ENCODE peak calls at places on chromosomes 7 and 10, in six cellular contexts. U is HFF-Myc, Z is AG04449, A is IMR-90, L is tibial nerve, N is mammary epithelial cell. V is an unnamed sample.

GRCh38 chr10:99850767-99851127 is 68.3 kb downstream of the ABCC2 start:
- DNase-seq in U (no peak), Z (no peak), A (no peak), L (no peak), N (no peak), V (no peak)

GRCh38 chr10:77801474-77802238 is 124.9 kb downstream of the DLG5 start:
- DNase-seq in U (no peak), Z (no peak), A (peak), L (no peak), N (peak), V (no peak)

GRCh38 chr7:19060870-19061269 is 56.6 kb downstream of the TWIST1 start:
- DNase-seq in U (peak), Z (no peak), A (peak), L (no peak), N (peak), V (no peak)

GRCh38 chr7:108146070-108146842 is 16.1 kb upstream of the LAMB4 start:
- DNase-seq in U (peak), Z (peak), A (peak), L (peak), N (peak), V (peak)

GRCh38 chr7:127683776-127684681 is 32.0 kb downstream of the SND1 start:
- DNase-seq in U (no peak), Z (peak), A (no peak), L (no peak), N (no peak), V (no peak)

GRCh38 chr7:79050592-79050991 is 402.9 kb downstream of the MAGI2 start:
- DNase-seq in U (no peak), Z (no peak), A (peak), L (no peak), N (peak), V (no peak)

GRCh38 chr7:27762062-27762461 is 22.1 kb downstream of the TAX1BP1 start:
- DNase-seq in U (no peak), Z (no peak), A (no peak), L (no peak), N (no peak), V (no peak)

GRCh38 chr10:77877461-77878344 is 48.9 kb downstream of the DLG5 start:
- DNase-seq in U (no peak), Z (no peak), A (peak), L (no peak), N (peak), V (no peak)

GRCh38 chr7:144594580-144594979 is 191.1 kb upstream of the NOBOX start:
- DNase-seq in U (no peak), Z (no peak), A (no peak), L (no peak), N (no peak), V (no peak)

GRCh38 chr10:112340601-112341000 is 33.3 kb upstream of the ACSL5 start:
- DNase-seq in U (no peak), Z (no peak), A (no peak), L (no peak), N (no peak), V (no peak)

GRCh38 chr7:112989531-112989930 is 97.1 kb downstream of the GPR85 start:
- DNase-seq in U (no peak), Z (no peak), A (peak), L (no peak), N (no peak), V (no peak)

GRCh38 chr7:17787257-17787656 is 153.0 kb downstream of the SNX13 start:
- DNase-seq in U (no peak), Z (no peak), A (no peak), L (no peak), N (peak), V (no peak)

GRCh38 chr7:4837814-4838625 is 23.8 kb downstream of the PAPOLB start:
- DNase-seq in U (no peak), Z (no peak), A (no peak), L (no peak), N (no peak), V (no peak)

GRCh38 chr7:76272872-76273271 is 29.6 kb upstream of the HSPB1 start:
- DNase-seq in U (no peak), Z (no peak), A (no peak), L (no peak), N (no peak), V (no peak)
- H3K4me3 ChIP-seq in U (no peak), Z (no peak), A (no peak), L (no peak), N (no peak), V (no peak)

GRCh38 chr7:116953727-116954442 is 584 bp downstream of the ST7 start:
- DNase-seq in U (peak), Z (peak), A (peak), L (peak), N (peak), V (peak)

GRCh38 chr7:116954443-116954838 is 1.1 kb downstream of the ST7 start:
- DNase-seq in U (no peak), Z (no peak), A (no peak), L (no peak), N (no peak), V (no peak)

GRCh38 chr7:116951366-116952292 is 1.7 kb upstream of the ST7 start:
- DNase-seq in U (no peak), Z (no peak), A (no peak), L (no peak), N (no peak), V (no peak)

GRCh38 chr7:116953372-116953726 is at the start of gene ST7:
- DNase-seq in U (no peak), Z (no peak), A (peak), L (peak), N (peak), V (no peak)

DNA sequence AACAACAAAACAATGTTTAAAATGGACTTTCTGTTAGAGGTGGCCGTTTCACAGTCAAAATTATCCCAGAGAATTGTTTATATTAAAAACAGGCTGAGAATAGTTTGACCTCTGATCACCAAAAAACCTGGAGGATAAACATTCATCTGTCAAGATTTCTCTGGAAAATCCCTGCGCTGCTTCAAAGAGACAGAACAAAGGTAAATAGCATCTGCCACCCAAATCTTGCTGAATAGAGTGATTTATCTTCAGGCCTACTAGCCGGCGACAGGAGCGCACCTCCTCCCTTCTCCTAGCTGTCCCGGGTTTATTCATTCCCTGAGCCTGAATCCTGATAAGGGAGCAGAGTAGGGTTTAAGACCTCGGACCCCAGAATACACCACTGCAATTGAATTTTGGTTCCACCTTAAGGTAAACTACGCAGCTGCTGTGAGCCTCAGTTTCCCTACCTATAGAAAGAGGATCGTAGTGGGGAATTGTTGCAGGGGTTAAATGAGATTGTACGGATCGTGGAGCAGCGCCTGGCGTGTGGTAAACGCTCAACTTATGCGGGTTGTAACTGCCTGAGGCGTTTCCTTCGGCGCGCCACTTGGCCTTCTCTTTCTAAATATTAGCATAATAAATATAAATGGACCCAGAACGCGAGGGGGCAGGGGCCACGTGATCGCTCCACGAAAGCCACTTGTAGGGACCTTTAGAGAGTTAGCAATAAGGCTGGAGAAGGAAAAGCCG is 495 bp upstream of the ST7 start:
- DNase-seq in U (no peak), Z (no peak), A (peak), L (peak), N (peak), V (peak)
- H3K4me3 ChIP-seq in U (peak), Z (peak), A (peak), L (peak), N (peak), V (peak)

GRCh38 chr7:98399903-98400537 is 870 bp downstream of the BAIAP2L1 start:
- DNase-seq in U (no peak), Z (peak), A (peak), L (no peak), N (peak), V (no peak)

GRCh38 chr7:98398567-98399372 is 2.1 kb downstream of the BAIAP2L1 start:
- DNase-seq in U (no peak), Z (no peak), A (no peak), L (no peak), N (no peak), V (no peak)

GRCh38 chr7:98396768-98397167 is 4.1 kb downstream of the BAIAP2L1 start:
- DNase-seq in U (no peak), Z (no peak), A (no peak), L (no peak), N (no peak), V (no peak)

GRCh38 chr7:98400538-98401427 is at the start of gene BAIAP2L1:
- DNase-seq in U (no peak), Z (no peak), A (peak), L (peak), N (peak), V (no peak)

GRCh38 chr7:98399462-98399861 is 1.4 kb downstream of the BAIAP2L1 start:
- DNase-seq in U (no peak), Z (peak), A (peak), L (no peak), N (peak), V (no peak)
- H3K4me3 ChIP-seq in U (peak), Z (peak), A (peak), L (no peak), N (peak), V (no peak)

GRCh38 chr7:65235586-65235985 is 138.1 kb upstream of the ZNF92 start:
- DNase-seq in U (no peak), Z (no peak), A (no peak), L (no peak), N (no peak), V (no peak)

GRCh38 chr7:65238785-65239184 is 134.9 kb upstream of the ZNF92 start:
- DNase-seq in U (no peak), Z (no peak), A (no peak), L (no peak), N (no peak), V (no peak)

GRCh38 chr7:65239324-65239706 is 134.3 kb upstream of the ZNF92 start:
- DNase-seq in U (no peak), Z (no peak), A (no peak), L (no peak), N (no peak), V (no peak)

DNA sequence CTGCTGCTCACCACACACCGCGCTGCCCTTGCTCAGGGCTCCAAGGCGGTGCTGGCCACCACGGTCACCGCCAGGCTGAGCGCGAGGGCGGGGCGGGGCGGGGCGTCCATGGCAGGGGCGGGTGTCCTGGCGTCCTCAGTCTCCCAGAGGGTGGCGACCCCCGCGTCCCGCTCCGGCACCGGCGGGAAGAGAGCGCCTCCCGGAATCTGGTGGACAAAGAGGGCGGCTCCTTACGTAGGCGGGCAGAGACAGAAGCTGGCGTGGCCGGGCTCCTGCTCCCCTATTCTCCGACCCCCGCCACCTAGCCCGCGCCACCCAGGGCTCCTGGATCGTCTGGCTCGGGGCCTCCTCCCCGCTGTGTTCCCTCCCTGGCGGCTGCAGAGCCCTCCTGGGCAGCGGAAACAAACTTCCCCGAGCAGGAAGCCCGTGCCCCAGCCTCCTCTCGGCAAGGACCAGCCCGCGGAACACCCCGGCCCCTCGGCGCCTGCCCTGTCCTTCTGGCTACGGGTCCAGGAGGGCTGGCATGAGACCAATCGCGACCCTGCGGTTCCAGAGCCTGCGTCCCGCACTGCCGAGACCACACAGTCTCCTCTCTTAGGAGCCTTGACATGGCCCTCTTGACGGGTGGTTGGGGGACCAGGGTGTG is 133.8 kb upstream of the ZNF92 start:
- DNase-seq in U (no peak), Z (no peak), A (no peak), L (no peak), N (peak), V (no peak)
- H3K4me3 ChIP-seq in U (peak), Z (peak), A (peak), L (peak), N (peak), V (peak)

DNA sequence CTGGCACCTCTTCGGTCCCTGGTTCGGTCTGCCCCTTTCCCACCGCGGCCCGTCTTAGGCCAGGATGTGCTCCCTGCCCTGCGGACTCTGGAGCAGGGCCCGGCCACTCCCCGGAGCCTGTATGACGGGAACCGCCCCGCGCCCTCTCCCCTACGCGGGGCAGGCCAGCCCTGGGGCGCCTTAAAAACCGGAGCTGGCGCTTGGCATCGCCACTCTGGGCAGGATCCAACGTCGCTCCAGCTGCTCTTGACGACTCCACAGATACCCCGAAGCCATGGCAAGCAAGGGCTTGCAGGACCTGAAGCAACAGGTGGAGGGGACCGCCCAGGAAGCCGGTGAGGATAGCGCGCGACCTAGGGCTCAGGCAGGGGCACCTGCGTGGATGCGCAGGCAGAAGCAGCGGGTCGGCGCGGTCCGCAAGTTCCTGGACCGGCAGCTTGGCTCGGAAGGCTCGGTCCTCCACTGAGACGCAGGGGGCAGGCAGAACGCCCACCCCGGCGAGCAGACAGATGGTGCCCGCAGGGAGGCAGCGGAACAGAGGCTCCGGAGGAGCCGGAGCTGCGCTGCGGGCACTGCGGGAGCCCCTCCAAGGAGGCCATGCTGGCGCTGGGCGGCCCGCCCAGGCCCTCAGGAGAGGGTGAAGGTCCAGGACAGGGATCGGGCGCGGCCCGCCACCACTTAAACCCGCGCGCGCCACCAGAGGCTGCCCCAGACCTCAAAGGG is at the start of gene ADIRF:
- DNase-seq in U (no peak), Z (no peak), A (no peak), L (no peak), N (peak), V (peak)
- H3K4me3 ChIP-seq in U (peak), Z (peak), A (no peak), L (peak), N (peak), V (peak)

GRCh38 chr7:90244565-90244908 is 437 bp upstream of the CFAP69 start:
- DNase-seq in U (no peak), Z (no peak), A (no peak), L (no peak), N (no peak), V (no peak)
- H3K4me3 ChIP-seq in U (peak), Z (peak), A (peak), L (peak), N (peak), V (peak)

GRCh38 chr7:45976485-45976856 is 55.4 kb upstream of the IGFBP3 start:
- DNase-seq in U (no peak), Z (no peak), A (no peak), L (no peak), N (no peak), V (no peak)

GRCh38 chr7:45978731-45979211 is 57.7 kb upstream of the IGFBP3 start:
- DNase-seq in U (no peak), Z (no peak), A (peak), L (no peak), N (peak), V (no peak)

GRCh38 chr7:45979275-45980180 is 58.5 kb upstream of the IGFBP3 start:
- DNase-seq in U (no peak), Z (no peak), A (no peak), L (no peak), N (no peak), V (no peak)

GRCh38 chr7:45977256-45977655 is 56.2 kb upstream of the IGFBP3 start:
- DNase-seq in U (no peak), Z (no peak), A (no peak), L (no peak), N (no peak), V (no peak)

DNA sequence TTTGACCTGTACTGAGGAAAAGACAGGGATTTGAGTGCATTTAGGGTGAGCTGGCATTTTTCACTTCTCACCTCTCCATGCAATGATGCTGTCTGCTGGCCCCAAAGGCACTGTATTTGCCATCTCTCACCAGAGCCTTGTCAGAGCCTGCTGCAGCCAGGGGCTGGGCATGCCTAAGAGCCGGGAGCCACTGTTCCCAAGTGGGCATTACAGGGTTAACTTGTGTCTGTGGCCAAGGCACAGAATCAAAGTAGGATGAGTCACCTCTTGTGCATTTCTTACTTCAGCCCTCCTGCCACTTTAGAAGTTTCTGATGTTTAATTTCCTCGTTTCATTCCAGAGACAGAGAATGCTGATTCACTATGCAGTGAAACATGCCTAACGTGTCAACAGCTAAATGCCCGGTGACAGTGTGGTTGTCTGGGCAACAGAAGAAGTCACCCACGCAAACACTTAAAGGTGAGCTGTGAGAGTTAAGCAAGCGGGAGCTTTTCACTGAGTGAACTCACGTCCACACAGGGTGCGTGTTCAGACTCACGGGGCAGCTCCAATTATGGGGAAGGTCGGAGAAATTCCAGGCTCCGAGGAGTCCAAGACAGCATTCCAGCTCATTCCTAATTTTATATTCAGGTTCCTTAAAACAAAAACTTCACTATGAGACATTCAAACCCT is 57.1 kb upstream of the IGFBP3 start:
- DNase-seq in U (peak), Z (peak), A (peak), L (no peak), N (peak), V (no peak)
- H3K4me3 ChIP-seq in U (no peak), Z (peak), A (no peak), L (no peak), N (no peak), V (peak)

DNA sequence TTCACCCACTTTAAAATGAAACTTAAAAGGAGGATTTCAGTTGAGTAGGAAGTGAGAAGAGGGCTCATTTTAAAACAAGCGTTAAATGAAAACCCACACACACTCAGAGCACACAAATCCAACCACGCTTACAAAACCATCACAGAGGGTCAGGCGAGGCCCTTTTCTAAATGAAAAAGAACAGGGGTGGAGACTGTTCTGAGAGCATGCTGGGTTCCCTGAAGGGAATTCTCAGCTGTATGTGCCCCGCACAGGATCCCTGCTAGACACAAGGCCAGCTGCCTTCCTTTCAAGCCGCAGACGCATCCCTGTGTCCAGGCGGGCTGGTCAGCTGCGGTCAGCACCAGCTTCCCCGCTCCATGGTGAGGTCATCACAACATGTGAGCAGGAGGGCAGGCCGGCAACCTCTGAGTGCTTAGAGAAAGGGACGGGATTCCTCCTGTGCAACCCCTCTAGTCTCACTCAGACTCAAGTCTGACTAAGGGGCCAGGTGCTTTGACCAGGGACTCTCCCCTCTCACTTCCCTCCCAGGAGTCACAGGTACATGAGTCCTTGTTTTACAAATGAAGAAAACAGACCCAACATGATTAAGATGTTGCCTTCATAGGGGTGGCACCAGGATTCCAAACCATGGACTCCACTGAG is 111.9 kb downstream of the EGFR start:
- DNase-seq in U (no peak), Z (no peak), A (peak), L (peak), N (peak), V (peak)
- H3K4me3 ChIP-seq in U (no peak), Z (no peak), A (no peak), L (no peak), N (no peak), V (no peak)

DNA sequence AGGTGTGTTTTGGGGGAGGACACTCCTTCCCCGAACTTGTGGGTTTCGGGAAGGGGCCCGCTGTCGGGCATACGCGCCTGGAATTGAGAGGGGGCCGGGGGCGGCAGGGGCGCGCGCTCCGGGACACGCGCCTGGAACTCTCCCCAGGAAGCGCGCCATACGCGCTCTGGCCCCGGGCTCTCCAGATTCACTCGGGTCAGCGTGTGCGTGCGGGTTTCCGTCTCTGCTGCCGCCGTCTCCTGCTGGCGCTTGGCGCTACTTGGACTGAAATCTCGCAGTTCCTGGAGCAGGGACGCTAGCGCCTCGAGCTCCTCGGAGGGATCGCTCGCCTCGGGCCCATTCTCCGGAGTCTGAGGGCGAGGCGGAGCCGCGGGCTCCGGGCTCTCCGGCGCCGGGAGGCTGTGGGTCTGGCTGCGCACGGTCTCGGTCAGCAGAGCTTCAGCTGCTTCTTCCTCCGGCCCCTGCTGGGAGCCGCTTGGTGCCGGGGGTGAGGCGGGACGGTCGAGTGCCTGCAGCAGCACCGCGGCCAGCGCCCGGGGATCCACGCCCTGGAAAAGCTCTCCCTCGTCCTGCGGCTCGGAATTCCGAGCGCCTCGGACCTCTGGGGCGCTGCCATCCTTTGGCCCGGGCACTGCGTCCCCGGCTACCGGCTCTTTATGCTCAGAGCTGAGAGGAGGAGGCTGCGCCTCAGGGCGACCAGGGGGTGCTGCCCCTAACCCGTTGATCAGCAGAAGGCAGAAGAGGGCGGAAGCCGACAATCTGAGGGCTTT is 1.1 kb downstream of the VGF start:
- DNase-seq in U (no peak), Z (no peak), A (peak), L (no peak), N (peak), V (no peak)
- H3K4me3 ChIP-seq in U (peak), Z (peak), A (peak), L (no peak), N (no peak), V (peak)